ENCODE peak calls at places on chromosome 7, in ten cellular contexts. One of them, this sample, is unnamed.

GRCh38 chr7:106284516-106285050 is at the start of gene NAMPT:
- DNase-seq in NCI-H2171: peak
- DNase-seq in fibroblast of lung: peak
- DNase-seq in GM23248: peak
- DNase-seq in fibroblast of mammary gland: no peak
- DNase-seq in A172: peak
- DNase-seq in HS-5: no peak
- DNase-seq in amygdala: peak
- DNase-seq in ascending aorta: peak
- DNase-seq in GM04503: no peak
- DNase-seq in this sample: peak

GRCh38 chr7:142942746-142943145 is 3.5 kb downstream of the LLCFC1 start:
- DNase-seq in NCI-H2171: no peak
- DNase-seq in fibroblast of lung: no peak
- DNase-seq in GM23248: no peak
- DNase-seq in fibroblast of mammary gland: no peak
- DNase-seq in A172: no peak
- DNase-seq in HS-5: no peak
- DNase-seq in amygdala: no peak
- DNase-seq in ascending aorta: no peak
- DNase-seq in GM04503: no peak
- DNase-seq in this sample: no peak

GRCh38 chr7:158432369-158433270 is 155.0 kb downstream of the PTPRN2 start:
- DNase-seq in NCI-H2171: no peak
- DNase-seq in fibroblast of lung: no peak
- DNase-seq in GM23248: no peak
- DNase-seq in fibroblast of mammary gland: peak
- DNase-seq in A172: peak
- DNase-seq in HS-5: no peak
- DNase-seq in amygdala: no peak
- DNase-seq in ascending aorta: no peak
- DNase-seq in GM04503: no peak
- DNase-seq in this sample: peak

GRCh38 chr7:134515569-134516468 is 11.5 kb upstream of the AKR1B10 start:
- DNase-seq in NCI-H2171: no peak
- DNase-seq in fibroblast of lung: peak
- DNase-seq in GM23248: peak
- DNase-seq in fibroblast of mammary gland: peak
- DNase-seq in A172: peak
- DNase-seq in HS-5: peak
- DNase-seq in amygdala: no peak
- DNase-seq in ascending aorta: no peak
- DNase-seq in GM04503: peak
- DNase-seq in this sample: no peak

GRCh38 chr7:129607471-129608120 is 3.9 kb upstream of the NRF1 start:
- DNase-seq in NCI-H2171: no peak
- DNase-seq in fibroblast of lung: no peak
- DNase-seq in GM23248: peak
- DNase-seq in fibroblast of mammary gland: peak
- DNase-seq in A172: peak
- DNase-seq in HS-5: no peak
- DNase-seq in amygdala: no peak
- DNase-seq in ascending aorta: no peak
- DNase-seq in GM04503: no peak
- DNase-seq in this sample: no peak

GRCh38 chr7:130441408-130441854 is 615 bp upstream of the CEP41 start:
- DNase-seq in NCI-H2171: peak
- DNase-seq in fibroblast of lung: peak
- DNase-seq in GM23248: peak
- DNase-seq in fibroblast of mammary gland: no peak
- DNase-seq in A172: no peak
- DNase-seq in HS-5: no peak
- DNase-seq in amygdala: no peak
- DNase-seq in ascending aorta: no peak
- DNase-seq in GM04503: no peak
- DNase-seq in this sample: no peak

GRCh38 chr7:25028370-25028971 is 48.5 kb upstream of the OSBPL3 start:
- DNase-seq in NCI-H2171: peak
- DNase-seq in fibroblast of lung: peak
- DNase-seq in GM23248: peak
- DNase-seq in fibroblast of mammary gland: peak
- DNase-seq in A172: peak
- DNase-seq in HS-5: peak
- DNase-seq in amygdala: no peak
- DNase-seq in ascending aorta: no peak
- DNase-seq in GM04503: peak
- DNase-seq in this sample: no peak

GRCh38 chr7:41916450-41916927 is 213.6 kb upstream of the INHBA start:
- DNase-seq in NCI-H2171: no peak
- DNase-seq in fibroblast of lung: peak
- DNase-seq in GM23248: peak
- DNase-seq in fibroblast of mammary gland: peak
- DNase-seq in A172: peak
- DNase-seq in HS-5: peak
- DNase-seq in amygdala: no peak
- DNase-seq in ascending aorta: peak
- DNase-seq in GM04503: peak
- DNase-seq in this sample: no peak

GRCh38 chr7:57772126-57772924 is 322.3 kb downstream of the ZNF716 start:
- DNase-seq in NCI-H2171: no peak
- DNase-seq in fibroblast of lung: no peak
- DNase-seq in GM23248: no peak
- DNase-seq in fibroblast of mammary gland: no peak
- DNase-seq in A172: no peak
- DNase-seq in HS-5: no peak
- DNase-seq in amygdala: no peak
- DNase-seq in ascending aorta: no peak
- DNase-seq in GM04503: no peak
- DNase-seq in this sample: no peak

GRCh38 chr7:18570890-18571478 is 75.4 kb downstream of the HDAC9 start:
- DNase-seq in NCI-H2171: peak
- DNase-seq in fibroblast of lung: peak
- DNase-seq in GM23248: peak
- DNase-seq in fibroblast of mammary gland: peak
- DNase-seq in A172: peak
- DNase-seq in HS-5: no peak
- DNase-seq in amygdala: no peak
- DNase-seq in ascending aorta: no peak
- DNase-seq in GM04503: no peak
- DNase-seq in this sample: no peak

GRCh38 chr7:836429-836828 is 4.2 kb downstream of the SUN1 start:
- DNase-seq in NCI-H2171: no peak
- DNase-seq in fibroblast of lung: peak
- DNase-seq in GM23248: peak
- DNase-seq in fibroblast of mammary gland: peak
- DNase-seq in A172: peak
- DNase-seq in HS-5: no peak
- DNase-seq in amygdala: no peak
- DNase-seq in ascending aorta: peak
- DNase-seq in GM04503: no peak
- DNase-seq in this sample: no peak

GRCh38 chr7:30159698-30160143 is 24.9 kb downstream of the MTURN start:
- DNase-seq in NCI-H2171: no peak
- DNase-seq in fibroblast of lung: peak
- DNase-seq in GM23248: peak
- DNase-seq in fibroblast of mammary gland: peak
- DNase-seq in A172: peak
- DNase-seq in HS-5: no peak
- DNase-seq in amygdala: no peak
- DNase-seq in ascending aorta: no peak
- DNase-seq in GM04503: no peak
- DNase-seq in this sample: no peak

GRCh38 chr7:28160551-28160991 is 20.0 kb downstream of the JAZF1 start:
- DNase-seq in NCI-H2171: no peak
- DNase-seq in fibroblast of lung: peak
- DNase-seq in GM23248: peak
- DNase-seq in fibroblast of mammary gland: no peak
- DNase-seq in A172: peak
- DNase-seq in HS-5: no peak
- DNase-seq in amygdala: no peak
- DNase-seq in ascending aorta: no peak
- DNase-seq in GM04503: peak
- DNase-seq in this sample: no peak

GRCh38 chr7:117582219-117582704 is 102.4 kb downstream of the CFTR start:
- DNase-seq in NCI-H2171: no peak
- DNase-seq in fibroblast of lung: peak
- DNase-seq in GM23248: peak
- DNase-seq in fibroblast of mammary gland: peak
- DNase-seq in A172: peak
- DNase-seq in HS-5: peak
- DNase-seq in amygdala: no peak
- DNase-seq in ascending aorta: peak
- DNase-seq in GM04503: peak
- DNase-seq in this sample: peak

GRCh38 chr7:151745090-151745638 is 131.8 kb downstream of the PRKAG2 start:
- DNase-seq in NCI-H2171: no peak
- DNase-seq in fibroblast of lung: peak
- DNase-seq in GM23248: peak
- DNase-seq in fibroblast of mammary gland: peak
- DNase-seq in A172: peak
- DNase-seq in HS-5: no peak
- DNase-seq in amygdala: no peak
- DNase-seq in ascending aorta: peak
- DNase-seq in GM04503: no peak
- DNase-seq in this sample: peak

GRCh38 chr7:158620418-158620817 is 32.8 kb upstream of the PTPRN2 start:
- DNase-seq in NCI-H2171: no peak
- DNase-seq in fibroblast of lung: no peak
- DNase-seq in GM23248: no peak
- DNase-seq in fibroblast of mammary gland: no peak
- DNase-seq in A172: no peak
- DNase-seq in HS-5: no peak
- DNase-seq in amygdala: no peak
- DNase-seq in ascending aorta: no peak
- DNase-seq in GM04503: no peak
- DNase-seq in this sample: no peak

GRCh38 chr7:110861163-110861562 is 229.8 kb upstream of the LRRN3 start:
- DNase-seq in NCI-H2171: no peak
- DNase-seq in fibroblast of lung: no peak
- DNase-seq in GM23248: no peak
- DNase-seq in fibroblast of mammary gland: no peak
- DNase-seq in A172: no peak
- DNase-seq in HS-5: no peak
- DNase-seq in amygdala: no peak
- DNase-seq in ascending aorta: no peak
- DNase-seq in GM04503: no peak
- DNase-seq in this sample: no peak

GRCh38 chr7:130070900-130071622 is 727 bp downstream of the KLHDC10 start:
- DNase-seq in NCI-H2171: no peak
- DNase-seq in fibroblast of lung: no peak
- DNase-seq in GM23248: peak
- DNase-seq in fibroblast of mammary gland: no peak
- DNase-seq in A172: no peak
- DNase-seq in HS-5: no peak
- DNase-seq in amygdala: no peak
- DNase-seq in ascending aorta: no peak
- DNase-seq in GM04503: no peak
- DNase-seq in this sample: no peak

GRCh38 chr7:110591341-110591740 is 499.6 kb upstream of the LRRN3 start:
- DNase-seq in NCI-H2171: no peak
- DNase-seq in fibroblast of lung: peak
- DNase-seq in GM23248: peak
- DNase-seq in fibroblast of mammary gland: no peak
- DNase-seq in A172: no peak
- DNase-seq in HS-5: no peak
- DNase-seq in amygdala: no peak
- DNase-seq in ascending aorta: no peak
- DNase-seq in GM04503: no peak
- DNase-seq in this sample: no peak

GRCh38 chr7:44213872-44214595 is 13.3 kb downstream of the YKT6 start:
- DNase-seq in NCI-H2171: peak
- DNase-seq in fibroblast of lung: peak
- DNase-seq in GM23248: peak
- DNase-seq in fibroblast of mammary gland: peak
- DNase-seq in A172: peak
- DNase-seq in HS-5: no peak
- DNase-seq in amygdala: no peak
- DNase-seq in ascending aorta: no peak
- DNase-seq in GM04503: no peak
- DNase-seq in this sample: peak

GRCh38 chr7:79778786-79779382 is 325.4 kb upstream of the MAGI2 start:
- DNase-seq in NCI-H2171: no peak
- DNase-seq in fibroblast of lung: peak
- DNase-seq in GM23248: peak
- DNase-seq in fibroblast of mammary gland: peak
- DNase-seq in A172: peak
- DNase-seq in HS-5: peak
- DNase-seq in amygdala: no peak
- DNase-seq in ascending aorta: no peak
- DNase-seq in GM04503: peak
- DNase-seq in this sample: no peak

GRCh38 chr7:100951172-100951571 is 1.8 kb downstream of the MUC3A start:
- DNase-seq in NCI-H2171: no peak
- DNase-seq in fibroblast of lung: no peak
- DNase-seq in GM23248: no peak
- DNase-seq in fibroblast of mammary gland: no peak
- DNase-seq in A172: no peak
- DNase-seq in HS-5: no peak
- DNase-seq in amygdala: no peak
- DNase-seq in ascending aorta: no peak
- DNase-seq in GM04503: no peak
- DNase-seq in this sample: no peak

GRCh38 chr7:33392143-33392542 is 262.8 kb downstream of the BBS9 start:
- DNase-seq in NCI-H2171: peak
- DNase-seq in fibroblast of lung: no peak
- DNase-seq in GM23248: no peak
- DNase-seq in fibroblast of mammary gland: no peak
- DNase-seq in A172: no peak
- DNase-seq in HS-5: no peak
- DNase-seq in amygdala: no peak
- DNase-seq in ascending aorta: no peak
- DNase-seq in GM04503: no peak
- DNase-seq in this sample: no peak

GRCh38 chr7:143002106-143002505 is 24.8 kb downstream of the OR9A2 start:
- DNase-seq in NCI-H2171: no peak
- DNase-seq in fibroblast of lung: no peak
- DNase-seq in GM23248: peak
- DNase-seq in fibroblast of mammary gland: peak
- DNase-seq in A172: peak
- DNase-seq in HS-5: no peak
- DNase-seq in amygdala: no peak
- DNase-seq in ascending aorta: no peak
- DNase-seq in GM04503: no peak
- DNase-seq in this sample: no peak

This sample was measured in posterior vena cava.